ENCODE peak calls at places on chromosomes 7 and 10, in nine cellular contexts. P, V, L, S, O, E, J, Q and Z are unnamed samples.

GRCh38 chr7:22429386-22429785 is 70.6 kb downstream of the STEAP1B start:
- ATAC-seq in P (no peak), V (no peak), L (no peak), S (no peak), O (no peak), E (no peak), J (no peak), Q (no peak), Z (no peak)

GRCh38 chr7:128770238-128770637 is 5.4 kb downstream of the OPN1SW start:
- ATAC-seq in P (no peak), V (no peak), L (no peak), S (no peak), O (no peak), E (no peak), J (no peak), Q (no peak), Z (no peak)

GRCh38 chr10:52221937-52222336 is 92.1 kb upstream of the DKK1 start:
- ATAC-seq in P (no peak), V (no peak), L (no peak), S (no peak), O (no peak), E (no peak), J (no peak), Q (peak; percentile 51), Z (no peak)

GRCh38 chr10:84340632-84341537 is 12.5 kb downstream of the CCSER2 start:
- ATAC-seq in P (no peak), V (no peak), L (no peak), S (no peak), O (no peak), E (peak; percentile 42), J (no peak), Q (no peak), Z (no peak)

GRCh38 chr10:93947524-93947923 is 46.2 kb upstream of the PLCE1 start:
- ATAC-seq in P (no peak), V (no peak), L (no peak), S (no peak), O (no peak), E (no peak), J (no peak), Q (no peak), Z (no peak)

GRCh38 chr7:112371721-112372120 is 78.5 kb upstream of the IFRD1 start:
- ATAC-seq in P (no peak), V (no peak), L (no peak), S (no peak), O (no peak), E (no peak), J (no peak), Q (no peak), Z (no peak)

GRCh38 chr10:69461327-69462025 is 10.2 kb downstream of the TSPAN15 start:
- ATAC-seq in P (no peak), V (no peak), L (no peak), S (peak; percentile 9), O (no peak), E (no peak), J (no peak), Q (no peak), Z (no peak)

GRCh38 chr10:24476913-24477312 is 246.8 kb downstream of the ARHGAP21 start:
- ATAC-seq in P (no peak), V (no peak), L (no peak), S (no peak), O (peak; percentile 94), E (no peak), J (no peak), Q (no peak), Z (no peak)

GRCh38 chr10:100510533-100511308 is 8.9 kb downstream of the SEC31B start:
- ATAC-seq in P (peak; percentile 42), V (peak; percentile 79), L (peak; percentile 16), S (no peak), O (no peak), E (peak; percentile 96), J (peak; percentile 83), Q (no peak), Z (peak; percentile 79)

GRCh38 chr10:59366310-59366709 is 4.0 kb upstream of the FAM13C start:
- ATAC-seq in P (no peak), V (no peak), L (no peak), S (peak; percentile 86), O (no peak), E (no peak), J (no peak), Q (no peak), Z (no peak)

GRCh38 chr10:109978481-109978880 is 29.3 kb upstream of the ADD3 start:
- ATAC-seq in P (peak; percentile 48), V (no peak), L (no peak), S (no peak), O (peak; percentile 24), E (no peak), J (peak; percentile 61), Q (no peak), Z (peak; percentile 44)

GRCh38 chr10:70920519-70920918 is 32.2 kb upstream of the PCBD1 start:
- ATAC-seq in P (no peak), V (no peak), L (no peak), S (no peak), O (peak; percentile 88), E (no peak), J (no peak), Q (no peak), Z (no peak)

GRCh38 chr10:8473205-8473604 is 418.7 kb downstream of the GATA3 start:
- ATAC-seq in P (no peak), V (peak; percentile 61), L (no peak), S (no peak), O (no peak), E (peak; percentile 77), J (no peak), Q (no peak), Z (peak; percentile 59)

GRCh38 chr7:106817098-106817497 is 48.0 kb upstream of the PIK3CG start:
- ATAC-seq in P (no peak), V (no peak), L (no peak), S (no peak), O (no peak), E (no peak), J (no peak), Q (no peak), Z (no peak)

GRCh38 chr10:123160311-123160980 is 6.2 kb downstream of the BUB3 start:
- ATAC-seq in P (no peak), V (peak; percentile 93), L (no peak), S (no peak), O (no peak), E (peak; percentile 100), J (peak; percentile 68), Q (no peak), Z (peak; percentile 89)

GRCh38 chr7:151551820-151552219 is 32.1 kb upstream of the RHEB start:
- ATAC-seq in P (no peak), V (no peak), L (no peak), S (no peak), O (no peak), E (no peak), J (no peak), Q (no peak), Z (no peak)

GRCh38 chr7:83475403-83475802 is 173.5 kb downstream of the SEMA3E start:
- ATAC-seq in P (no peak), V (no peak), L (no peak), S (no peak), O (no peak), E (no peak), J (no peak), Q (peak; percentile 90), Z (no peak)

GRCh38 chr10:29119374-29119773 is 169.5 kb upstream of the LYZL1 start:
- ATAC-seq in P (no peak), V (no peak), L (no peak), S (peak; percentile 41), O (peak; percentile 80), E (no peak), J (no peak), Q (peak; percentile 63), Z (no peak)

GRCh38 chr10:18010050-18010449 is 58.3 kb downstream of the SLC39A12 start:
- ATAC-seq in P (no peak), V (no peak), L (no peak), S (no peak), O (no peak), E (no peak), J (no peak), Q (no peak), Z (no peak)

GRCh38 chr10:101453791-101454718 is 100.1 kb downstream of the BTRC start:
- ATAC-seq in P (no peak), V (no peak), L (no peak), S (no peak), O (no peak), E (peak; percentile 66), J (no peak), Q (no peak), Z (peak; percentile 80)

GRCh38 chr7:101614939-101615302 is 14.2 kb downstream of the MYL10 start:
- ATAC-seq in P (no peak), V (no peak), L (no peak), S (peak; percentile 42), O (peak; percentile 87), E (no peak), J (no peak), Q (no peak), Z (no peak)

GRCh38 chr7:29234438-29234837 is 39.9 kb downstream of the CHN2 start:
- ATAC-seq in P (peak; percentile 44), V (no peak), L (peak; percentile 56), S (no peak), O (peak; percentile 22), E (no peak), J (peak; percentile 96), Q (no peak), Z (peak; percentile 52)

GRCh38 chr7:120412139-120412538 is 139.2 kb downstream of the KCND2 start:
- ATAC-seq in P (no peak), V (no peak), L (no peak), S (no peak), O (no peak), E (no peak), J (no peak), Q (no peak), Z (no peak)

GRCh38 chr10:3465406-3465891 is 292.9 kb upstream of the PITRM1 start:
- ATAC-seq in P (no peak), V (no peak), L (no peak), S (no peak), O (peak; percentile 80), E (no peak), J (no peak), Q (peak; percentile 46), Z (no peak)

GRCh38 chr7:78863248-78863647 is 590.2 kb downstream of the MAGI2 start:
- ATAC-seq in P (no peak), V (no peak), L (no peak), S (peak; percentile 48), O (no peak), E (no peak), J (no peak), Q (no peak), Z (no peak)

GRCh38 chr10:78714225-78714624 is 354.5 kb upstream of the ZMIZ1 start:
- ATAC-seq in P (no peak), V (no peak), L (no peak), S (no peak), O (no peak), E (no peak), J (no peak), Q (no peak), Z (no peak)

GRCh38 chr10:56481521-56482091 is 120.5 kb upstream of the ZWINT start:
- ATAC-seq in P (no peak), V (no peak), L (no peak), S (no peak), O (no peak), E (no peak), J (no peak), Q (no peak), Z (no peak)

GRCh38 chr7:30694774-30695721 is 12.8 kb upstream of the CRHR2 start:
- ATAC-seq in P (no peak), V (no peak), L (no peak), S (no peak), O (no peak), E (no peak), J (no peak), Q (no peak), Z (no peak)

GRCh38 chr7:48755061-48755555 is 169.2 kb upstream of the CDC14C start:
- ATAC-seq in P (no peak), V (no peak), L (no peak), S (no peak), O (no peak), E (no peak), J (no peak), Q (no peak), Z (no peak)

GRCh38 chr10:19730848-19731247 is 85.4 kb upstream of the PLXDC2 start:
- ATAC-seq in P (no peak), V (no peak), L (no peak), S (no peak), O (no peak), E (no peak), J (no peak), Q (no peak), Z (no peak)

GRCh38 chr7:134888141-134888740 is 98.1 kb upstream of the AGBL3 start:
- ATAC-seq in P (no peak), V (no peak), L (no peak), S (no peak), O (no peak), E (no peak), J (no peak), Q (no peak), Z (no peak)